ENCODE peak calls at places on chromosomes 4 and X, in five cellular contexts. Y, F, I, J and L are unnamed samples.

GRCh38 chr4:169565606-169566351 is 46.6 kb downstream of the NEK1 start:
- DNase-seq in J (no peak), Y (no peak), F (no peak), I (no peak), L (no peak)

GRCh38 chrX:7690842-7691241 is 152.1 kb upstream of the VCX start:
- DNase-seq in F (no peak), J (no peak), I (no peak), Y (no peak), L (no peak)

GRCh38 chr4:107999932-108000539 is 10.3 kb downstream of the HADH start:
- DNase-seq in I (peak; percentile 1), Y (no peak), J (no peak), F (no peak), L (no peak)

GRCh38 chrX:8194216-8194615 is 23.1 kb upstream of the VCX2 start:
- DNase-seq in J (no peak), Y (no peak), F (no peak), I (no peak), L (no peak)

GRCh38 chr4:157779084-157779483 is 393.7 kb downstream of the GASK1B start:
- DNase-seq in F (no peak), I (no peak), J (no peak), Y (no peak), L (no peak)

GRCh38 chr4:26239796-26240195 is 81.0 kb upstream of the RBPJ start:
- DNase-seq in F (no peak), I (no peak), J (no peak), Y (no peak), L (no peak)

GRCh38 chr4:7173821-7174220 is 18.5 kb upstream of the SORCS2 start:
- DNase-seq in J (no peak), Y (no peak), F (no peak), I (no peak), L (no peak)

GRCh38 chr4:70902577-70903281 is 560 bp downstream of the MOB1B start:
- DNase-seq in Y (no peak), F (peak; percentile 37), J (no peak), I (peak; percentile 29), L (peak; percentile 57)

GRCh38 chr4:125639182-125639621 is 324.4 kb downstream of the FAT4 start:
- DNase-seq in J (no peak), F (no peak), I (no peak), Y (no peak), L (no peak)

GRCh38 chrX:97787849-97788248 is 904.1 kb downstream of the RPA4 start:
- DNase-seq in J (no peak), I (no peak), F (no peak), Y (no peak), L (no peak)

GRCh38 chrX:41868392-41868977 is 54.9 kb downstream of the CASK start:
- DNase-seq in J (no peak), Y (no peak), I (no peak), F (no peak), L (no peak)

GRCh38 chr4:87038837-87039715 is 104.3 kb downstream of the AFF1 start:
- DNase-seq in J (peak; percentile 59), I (peak; percentile 72), F (no peak), Y (peak; percentile 50), L (no peak)

GRCh38 chrX:45351478-45351877 is 150.8 kb upstream of the DIPK2B start:
- DNase-seq in Y (no peak), I (no peak), J (peak; percentile 33), F (no peak), L (no peak)